ENCODE peak calls at places on chromosomes 3 and 15, in ten cellular contexts. W, G, D, J, P, X, L, U, N and A are unnamed samples.

GRCh38 chr3:120429921-120430361 is 20.9 kb downstream of the FSTL1 start:
- DNase-seq in G (no peak), P (no peak), W (no peak), L (no peak), D (peak), J (no peak), X (no peak), U (no peak), N (no peak), A (no peak)

GRCh38 chr15:68783226-68784054 is 37.3 kb downstream of the ANP32A start:
- DNase-seq in L (peak), N (peak), P (peak), G (peak), X (peak), W (peak), D (no peak), U (peak), J (peak), A (no peak)

GRCh38 chr3:133295199-133295901 is 104.5 kb upstream of the BFSP2 start:
- DNase-seq in J (no peak), W (peak), D (peak), P (no peak), L (no peak), X (no peak), G (peak), N (no peak), U (no peak), A (peak)

GRCh38 chr3:142890592-142890991 is 1.7 kb upstream of the PCOLCE2 start:
- DNase-seq in X (no peak), G (no peak), N (no peak), L (no peak), J (no peak), P (no peak), D (no peak), W (no peak), U (no peak), A (no peak)

GRCh38 chr15:81161215-81161673 is 27.2 kb downstream of the CFAP161 start:
- DNase-seq in P (no peak), N (no peak), G (no peak), D (no peak), W (no peak), U (no peak), X (no peak), J (no peak), L (no peak), A (no peak)

GRCh38 chr15:42367041-42367440 is 7.7 kb downstream of the CAPN3 start:
- DNase-seq in D (no peak), P (no peak), X (no peak), W (no peak), N (no peak), G (no peak), L (no peak), J (no peak), U (no peak), A (no peak)

GRCh38 chr3:31776016-31776415 is 205.0 kb downstream of the OSBPL10 start:
- DNase-seq in P (no peak), L (no peak), J (no peak), X (no peak), G (no peak), D (no peak), W (peak), U (no peak), N (no peak), A (no peak)

GRCh38 chr15:62985768-62986167 is 56.8 kb upstream of the TPM1 start:
- DNase-seq in N (no peak), G (no peak), D (peak), X (no peak), W (no peak), J (no peak), U (no peak), L (no peak), P (no peak), A (peak)

GRCh38 chr15:95125803-95126202 is 894.4 kb downstream of the MCTP2 start:
- DNase-seq in L (no peak), G (no peak), X (no peak), J (no peak), U (no peak), W (no peak), P (no peak), N (no peak), D (no peak), A (no peak)

GRCh38 chr3:76756578-76756977 is 283.3 kb upstream of the ROBO2 start:
- DNase-seq in D (no peak), J (peak), N (no peak), W (no peak), G (no peak), L (no peak), P (peak), X (no peak), U (no peak), A (no peak)

GRCh38 chr3:76753599-76753998 is 286.3 kb upstream of the ROBO2 start:
- DNase-seq in G (peak), J (no peak), W (no peak), U (no peak), X (no peak), D (no peak), N (no peak), P (no peak), L (no peak), A (no peak)
- TF ChIP-seq CTCF in G (peak), J (no peak), W (no peak), U (no peak), X (no peak), D (peak), N (peak), P (no peak), L (no peak), A (peak)

GRCh38 chr15:88803241-88803919 is at the start of gene ACAN:
- DNase-seq in X (no peak), D (no peak), J (no peak), U (no peak), G (peak), W (no peak), N (no peak), P (no peak), L (no peak), A (no peak)
- H3K4me3 ChIP-seq in X (no peak), D (no peak), J (peak), U (peak), G (peak), W (no peak), N (no peak), P (no peak), L (peak), A (peak)

GRCh38 chr3:119296723-119297122 is 2.5 kb downstream of the ARHGAP31 start:
- DNase-seq in W (no peak), J (no peak), N (no peak), G (no peak), P (no peak), U (no peak), D (no peak), L (no peak), X (no peak), A (no peak)

GRCh38 chr3:119294402-119294888 is 262 bp downstream of the ARHGAP31 start:
- DNase-seq in G (no peak), P (peak), W (no peak), N (peak), X (no peak), U (peak), L (peak), D (no peak), J (peak), A (no peak)

GRCh38 chr3:119297169-119297568 is 3.0 kb downstream of the ARHGAP31 start:
- DNase-seq in L (no peak), J (no peak), N (no peak), W (no peak), D (peak), U (no peak), P (no peak), G (no peak), X (no peak), A (no peak)

GRCh38 chr3:119294889-119295769 is 946 bp downstream of the ARHGAP31 start:
- DNase-seq in P (peak), X (no peak), L (peak), G (peak), N (peak), U (peak), W (peak), D (peak), J (no peak), A (no peak)

DNA sequence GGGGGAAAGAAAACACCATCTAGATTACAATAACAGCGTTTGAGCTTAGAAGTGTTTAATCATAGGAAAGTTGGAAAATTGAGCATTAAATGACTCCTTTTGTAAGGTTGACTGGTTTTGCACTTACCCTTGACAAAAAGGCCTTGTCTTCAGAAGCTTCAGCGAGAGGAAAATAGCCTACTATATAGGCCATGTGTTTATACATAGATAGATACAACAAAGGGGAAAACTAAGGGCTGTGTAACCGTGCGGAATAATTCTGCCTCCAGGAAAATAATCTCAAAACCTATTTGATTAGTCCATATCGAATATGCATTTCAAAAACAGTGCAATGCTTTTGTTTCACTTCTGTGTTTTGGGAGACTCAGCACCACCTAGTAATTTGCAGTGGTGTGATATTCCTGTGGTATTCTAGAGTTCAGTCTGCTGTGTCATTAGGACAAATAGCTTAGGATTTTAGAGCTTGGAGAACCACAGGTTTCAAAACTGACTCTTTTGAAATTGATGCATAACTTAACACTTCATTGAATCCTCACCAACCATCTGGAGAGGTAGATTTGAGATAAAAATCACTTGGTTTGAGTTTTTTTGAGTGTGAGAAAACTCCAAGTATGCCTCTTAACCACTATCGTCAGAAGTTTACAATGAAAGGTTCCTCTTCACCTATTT is 1.8 kb downstream of the ARHGAP31 start:
- DNase-seq in J (no peak), P (no peak), G (no peak), N (no peak), W (peak), U (no peak), X (no peak), L (no peak), D (peak), A (no peak)
- H3K27ac ChIP-seq in J (peak), P (peak), G (no peak), N (peak), W (no peak), U (no peak), X (no peak), L (peak), D (no peak), A (no peak)

GRCh38 chr3:29639621-29640290 is 358.9 kb downstream of the RBMS3 start:
- DNase-seq in L (no peak), J (no peak), N (no peak), G (no peak), P (no peak), W (no peak), D (peak), X (no peak), U (no peak), A (no peak)
- TF ChIP-seq CTCF in L (no peak), J (no peak), N (no peak), G (no peak), P (no peak), W (no peak), D (no peak), X (no peak), U (no peak), A (no peak)

GRCh38 chr3:195460355-195460754 is 17.5 kb upstream of the ACAP2 start:
- DNase-seq in N (no peak), X (no peak), G (no peak), W (no peak), U (no peak), J (no peak), L (no peak), D (no peak), P (no peak), A (no peak)

GRCh38 chr3:195462308-195462610 is 19.4 kb upstream of the ACAP2 start:
- DNase-seq in W (no peak), G (no peak), D (no peak), U (no peak), P (peak), N (no peak), X (no peak), J (no peak), L (no peak), A (no peak)

GRCh38 chr3:195466251-195466650 is 23.4 kb upstream of the ACAP2 start:
- DNase-seq in G (no peak), J (no peak), U (no peak), X (no peak), L (no peak), W (no peak), D (peak), P (no peak), N (no peak), A (no peak)

GRCh38 chr3:195458188-195458800 is 15.5 kb upstream of the ACAP2 start:
- DNase-seq in G (no peak), J (no peak), L (no peak), P (no peak), D (no peak), U (no peak), N (no peak), W (no peak), X (no peak), A (no peak)

GRCh38 chr3:195461518-195462307 is 18.9 kb upstream of the ACAP2 start:
- DNase-seq in G (no peak), N (no peak), U (no peak), L (no peak), D (no peak), J (no peak), X (no peak), W (no peak), P (peak), A (no peak)
- H3K4me3 ChIP-seq in G (no peak), N (no peak), U (no peak), L (no peak), D (no peak), J (no peak), X (no peak), W (no peak), P (no peak), A (no peak)

GRCh38 chr3:13877911-13878710 is 1.8 kb downstream of the WNT7A start:
- DNase-seq in L (no peak), P (no peak), W (no peak), G (peak), J (no peak), U (no peak), D (no peak), X (no peak), N (peak), A (no peak)
- H3K27ac ChIP-seq in L (no peak), P (no peak), W (no peak), G (no peak), J (no peak), U (no peak), D (no peak), X (no peak), N (no peak), A (no peak)

DNA sequence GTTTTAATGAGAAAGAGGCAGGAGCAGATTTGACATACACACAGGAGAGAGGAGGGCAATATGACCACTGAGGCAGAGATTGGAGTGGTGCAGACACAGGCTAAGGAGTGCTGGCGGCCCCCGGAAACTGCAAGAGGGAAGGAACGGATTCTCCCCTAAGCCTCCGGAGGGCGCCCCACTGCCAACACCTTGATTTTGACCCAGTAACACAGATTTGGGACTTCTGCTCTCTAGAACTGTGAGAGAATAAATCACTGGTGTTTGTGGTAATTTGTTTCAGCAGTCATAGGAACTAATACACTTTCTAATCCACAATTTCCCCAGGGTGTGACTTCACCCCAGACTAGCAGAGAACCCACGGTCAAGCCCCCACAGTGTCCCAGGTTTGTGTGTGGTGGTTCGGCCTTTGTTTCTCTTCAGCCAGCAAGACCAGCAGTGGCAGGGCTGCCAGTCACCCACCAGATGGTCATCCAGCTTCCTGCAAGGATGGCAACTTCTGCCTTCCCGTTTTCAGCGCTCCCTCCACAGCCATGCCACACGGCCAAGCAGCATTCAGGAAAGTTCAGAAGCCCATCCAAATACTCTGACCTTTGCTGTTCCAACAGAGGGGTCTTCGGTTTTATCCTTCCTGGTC is 23.6 kb upstream of the TSPAN3 start:
- DNase-seq in L (no peak), P (no peak), J (no peak), X (no peak), G (peak), N (no peak), U (no peak), D (no peak), W (no peak), A (no peak)
- TF ChIP-seq CTCF in L (no peak), P (no peak), J (no peak), X (peak), G (peak), N (no peak), U (no peak), D (no peak), W (no peak), A (peak)

DNA sequence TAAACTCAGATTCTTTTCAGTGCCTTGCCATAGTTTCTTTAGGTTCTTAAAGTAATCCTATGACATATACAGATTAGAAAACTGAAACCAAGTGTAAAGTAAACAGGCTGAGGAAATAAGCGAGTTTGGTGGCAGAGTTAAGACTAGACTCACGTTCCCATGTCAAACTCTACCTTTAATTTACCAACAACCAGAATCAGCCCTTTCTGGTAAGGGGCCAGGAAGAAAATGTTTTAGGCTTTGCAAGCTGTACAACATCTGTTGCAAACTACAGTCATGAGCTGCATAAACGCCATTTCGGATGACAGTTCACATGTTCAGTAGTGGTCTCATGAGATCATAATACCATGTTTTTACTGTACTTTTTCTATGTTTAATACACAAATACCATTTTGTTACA is 128.0 kb upstream of the PRICKLE2 start:
- DNase-seq in P (no peak), G (no peak), N (no peak), X (no peak), U (no peak), D (peak), W (peak), J (no peak), L (no peak), A (peak)
- H3K4me3 ChIP-seq in P (no peak), G (no peak), N (no peak), X (no peak), U (no peak), D (peak), W (peak), J (no peak), L (no peak), A (peak)

DNA sequence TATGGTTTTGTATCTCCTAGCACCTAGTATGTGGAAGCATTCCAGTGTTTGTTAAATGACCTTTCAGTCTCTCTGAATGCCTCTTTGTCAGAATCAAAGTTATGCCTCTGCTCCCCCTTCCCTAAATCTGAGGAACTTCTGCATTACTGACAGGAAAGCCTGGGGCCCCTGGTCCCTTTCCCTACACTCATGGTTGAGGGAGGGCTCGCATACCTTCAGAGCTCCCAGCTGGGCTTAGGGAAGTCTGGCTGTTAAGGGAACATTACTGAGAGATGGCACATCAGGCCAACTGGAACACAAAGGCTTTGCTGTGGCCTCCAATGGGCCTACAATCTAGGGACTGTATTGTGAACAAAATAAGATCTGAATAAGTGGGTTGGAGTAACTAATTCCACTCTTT is 10.3 kb downstream of the PKM start:
- DNase-seq in U (no peak), N (no peak), W (no peak), X (no peak), J (no peak), D (peak), G (peak), L (no peak), P (no peak), A (no peak)
- H3K27ac ChIP-seq in U (peak), N (no peak), W (no peak), X (no peak), J (no peak), D (no peak), G (no peak), L (no peak), P (no peak), A (no peak)

GRCh38 chr3:8994226-8994625 is 31.0 kb upstream of the RAD18 start:
- DNase-seq in J (no peak), N (no peak), P (no peak), X (no peak), W (no peak), U (no peak), L (no peak), G (no peak), D (no peak), A (no peak)

GRCh38 chr3:8993331-8993730 is 30.1 kb upstream of the RAD18 start:
- DNase-seq in P (no peak), X (no peak), D (no peak), W (no peak), G (no peak), L (no peak), J (no peak), N (no peak), U (no peak), A (no peak)

GRCh38 chr3:8996681-8997121 is 33.4 kb upstream of the RAD18 start:
- DNase-seq in J (peak), P (no peak), W (no peak), N (no peak), D (peak), U (no peak), X (no peak), G (peak), L (no peak), A (peak)

GRCh38 chr3:8997151-8997550 is 33.9 kb upstream of the RAD18 start:
- DNase-seq in L (no peak), D (no peak), U (no peak), J (no peak), N (no peak), P (no peak), X (no peak), G (no peak), W (no peak), A (no peak)

DNA sequence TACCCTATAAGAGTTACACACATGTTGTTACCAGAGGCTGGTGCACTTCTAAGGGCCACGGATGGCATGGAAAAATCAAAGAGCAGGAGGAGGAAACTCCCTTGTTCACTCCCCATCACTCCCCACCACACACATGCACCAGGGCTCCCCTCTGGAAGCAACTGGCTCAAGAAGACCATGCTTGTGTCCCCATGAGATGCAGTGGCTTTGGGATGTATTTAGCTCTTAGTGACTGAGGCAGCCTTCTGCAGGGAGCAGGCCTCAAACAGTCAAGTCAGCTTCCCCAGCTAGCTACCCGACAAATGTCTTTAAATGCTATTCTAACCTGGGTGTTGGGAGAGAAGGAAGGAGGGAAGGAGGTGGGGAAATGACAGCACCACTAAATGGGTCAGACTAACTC is 32.9 kb upstream of the RAD18 start:
- DNase-seq in U (no peak), X (no peak), G (no peak), L (no peak), W (no peak), D (no peak), N (no peak), P (no peak), J (no peak), A (no peak)
- TF ChIP-seq CTCF in U (no peak), X (no peak), G (no peak), L (no peak), W (no peak), D (no peak), N (no peak), P (no peak), J (no peak), A (no peak)